ENCODE peak calls at places on chromosomes 6 and 20, in five cellular contexts. B is CD14-positive monocyte, J is D341Med, V is NCI-H1436, N is sigmoid colon. E is an unnamed sample.

GRCh38 chr6:51678905-51679620 is 408.4 kb downstream of the PKHD1 start:
- DNase-seq in B (no peak), J (no peak), V (no peak), N (no peak), E (no peak)

GRCh38 chr6:23228439-23229024 is 659.2 kb downstream of the HDGFL1 start:
- DNase-seq in B (no peak), J (no peak), V (no peak), N (no peak), E (no peak)

GRCh38 chr6:24522090-24522820 is 27.5 kb downstream of the ALDH5A1 start:
- DNase-seq in B (no peak), J (no peak), V (peak; percentile 12), N (no peak), E (no peak)

GRCh38 chr6:5813625-5814027 is 193.1 kb downstream of the NRN1 start:
- DNase-seq in B (no peak), J (no peak), V (no peak), N (no peak), E (no peak)

GRCh38 chr6:168080397-168081077 is 1.5 kb upstream of the FRMD1 start:
- DNase-seq in B (no peak), J (no peak), V (no peak), N (no peak), E (no peak)

GRCh38 chr20:16388731-16389130 is 184.5 kb downstream of the KIF16B start:
- DNase-seq in B (no peak), J (no peak), V (no peak), N (no peak), E (no peak)

GRCh38 chr20:63819224-63819917 is 11.7 kb downstream of the ZBTB46 start:
- DNase-seq in B (no peak), J (no peak), V (no peak), N (peak; percentile 69), E (no peak)

GRCh38 chr20:50427740-50428462 is 82.3 kb upstream of the PTPN1 start:
- DNase-seq in B (no peak), J (no peak), V (no peak), N (peak; percentile 85), E (peak; percentile 87)

GRCh38 chr20:49132995-49133451 is 55.1 kb downstream of the STAU1 start:
- DNase-seq in B (no peak), J (peak; percentile 58), V (peak; percentile 38), N (no peak), E (no peak)

GRCh38 chr20:59752704-59753460 is 148.5 kb downstream of the PHACTR3 start:
- DNase-seq in B (no peak), J (no peak), V (no peak), N (no peak), E (no peak)

GRCh38 chr20:48843125-48843806 is 15.5 kb upstream of the PREX1 start:
- DNase-seq in B (no peak), J (no peak), V (no peak), N (no peak), E (no peak)

GRCh38 chr6:127177030-127177928 is 58.8 kb downstream of the RSPO3 start:
- DNase-seq in B (no peak), J (no peak), V (no peak), N (no peak), E (no peak)

GRCh38 chr20:62583424-62583920 is 58.8 kb upstream of the SLCO4A1 start:
- DNase-seq in B (no peak), J (no peak), V (no peak), N (peak; percentile 78), E (no peak)

GRCh38 chr6:4459981-4460380 is 316.2 kb upstream of the CDYL start:
- DNase-seq in B (no peak), J (no peak), V (no peak), N (no peak), E (no peak)

GRCh38 chr6:137973201-137973600 is 106.1 kb downstream of the TNFAIP3 start:
- DNase-seq in B (no peak), J (no peak), V (no peak), N (no peak), E (no peak)

GRCh38 chr6:122818866-122819265 is 29.8 kb downstream of the SMPDL3A start:
- DNase-seq in B (no peak), J (no peak), V (peak; percentile 52), N (no peak), E (no peak)

GRCh38 chr6:137692806-137693205 is 174.3 kb upstream of the TNFAIP3 start:
- DNase-seq in B (no peak), J (no peak), V (no peak), N (no peak), E (no peak)

GRCh38 chr20:34058831-34059230 is 53.2 kb downstream of the EIF2S2 start:
- DNase-seq in B (no peak), J (no peak), V (peak; percentile 12), N (no peak), E (no peak)

GRCh38 chr6:1593958-1594314 is 15.8 kb upstream of the FOXC1 start:
- DNase-seq in B (peak; percentile 16), J (no peak), V (no peak), N (no peak), E (peak; percentile 57)

GRCh38 chr20:43309266-43309665 is 119.6 kb upstream of the PTPRT start:
- DNase-seq in B (no peak), J (no peak), V (no peak), N (no peak), E (no peak)

GRCh38 chr6:63537959-63538300 is 34.4 kb upstream of the LOC128125822 start:
- DNase-seq in B (no peak), J (no peak), V (no peak), N (no peak), E (no peak)